ENCODE peak calls at places on chromosomes 4 and X, in five cellular contexts. J, Q, G, K and S are unnamed samples. For H3K27me3 and H3K4me1, the result is how much of the 10 kb centered on the place peaks cover.

GRCh38 chr4:145436114-145436513 is 45.5 kb upstream of the SMAD1 start:
- DNase-seq in J (no peak), G (no peak), Q (no peak), K (no peak), S (no peak)

GRCh38 chr4:24164797-24165196 is 274.9 kb upstream of the PPARGC1A start:
- DNase-seq in K (no peak), G (no peak), J (no peak), Q (no peak), S (no peak)

GRCh38 chr4:702618-703048 is 3.0 kb upstream of the PCGF3 start:
- DNase-seq in K (no peak), G (peak), Q (peak), J (peak), S (no peak)

GRCh38 chrX:123648028-123648810 is 84.6 kb downstream of the THOC2 start:
- DNase-seq in G (no peak), K (peak), Q (no peak), J (peak), S (no peak)

GRCh38 chr4:66539745-66540144 is 869.5 kb upstream of the EPHA5 start:
- DNase-seq in J (no peak), Q (no peak), K (no peak), G (no peak), S (no peak)

GRCh38 chrX:71111141-71111843 is at the start of gene IL2RG:
- DNase-seq in K (peak), J (peak), Q (no peak), G (no peak), S (no peak)

GRCh38 chrX:56783450-56783831 is 54.4 kb downstream of the NBDY start:
- DNase-seq in G (no peak), K (peak), Q (peak), J (peak), S (no peak)

GRCh38 chrX:18674417-18674787 is 2.5 kb upstream of the RS1 start:
- DNase-seq in J (peak), K (peak), Q (peak), G (no peak), S (no peak)

GRCh38 chr4:153211986-153212720 is 7.9 kb downstream of the TRIM2 start:
- DNase-seq in K (no peak), Q (no peak), G (no peak), J (no peak), S (no peak)

GRCh38 chrX:134634691-134635090 is 23.6 kb downstream of the PLAC1 start:
- DNase-seq in J (no peak), Q (no peak), K (no peak), G (no peak), S (no peak)

GRCh38 chr4:46459308-46459707 is 69.4 kb upstream of the GABRA2 start:
- DNase-seq in J (no peak), Q (no peak), G (no peak), K (no peak), S (no peak)

GRCh38 chr4:57424231-57424897 is 314.2 kb upstream of the IGFBP7 start:
- DNase-seq in G (no peak), J (no peak), Q (no peak), K (no peak), S (peak)

GRCh38 chrX:107485019-107485418 is 35.6 kb downstream of the FRMPD3 start:
- DNase-seq in J (no peak), G (no peak), K (no peak), Q (no peak), S (no peak)

GRCh38 chr4:89754531-89754930 is 82.4 kb downstream of the SNCA start:
- DNase-seq in K (no peak), G (no peak), J (no peak), Q (no peak), S (no peak)

GRCh38 chrX:3803713-3804112 is 90.3 kb upstream of the PRKX start:
- DNase-seq in G (no peak), K (peak), J (no peak), Q (no peak), S (no peak)

GRCh38 chr4:21507439-21507838 is 441.1 kb downstream of the KCNIP4 start:
- DNase-seq in G (no peak), J (no peak), K (no peak), Q (no peak), S (no peak)

GRCh38 chr4:42391981-42392380 is 5.3 kb upstream of the SHISA3 start:
- DNase-seq in J (no peak), K (no peak), G (no peak), Q (no peak), S (no peak)

GRCh38 chr4:183337833-183338232 is 15.6 kb upstream of the CLDN24 start:
- DNase-seq in G (peak), Q (no peak), K (no peak), J (peak), S (no peak)

GRCh38 chr4:52234539-52235174 is 183.6 kb downstream of the SPATA18 start:
- DNase-seq in Q (no peak), J (no peak), G (no peak), K (no peak), S (peak)

GRCh38 chr4:74671074-74671698 is 123.1 kb downstream of the BTC start:
- DNase-seq in J (peak), G (no peak), K (peak), Q (no peak), S (no peak)

GRCh38 chrX:49139713-49140112 is 16.2 kb upstream of the GPKOW start:
- DNase-seq in G (no peak), K (no peak), Q (no peak), J (no peak), S (no peak)

GRCh38 chr4:179372746-179373145 is 1930.5 kb upstream of the AGA start:
- DNase-seq in K (no peak), J (no peak), Q (no peak), G (no peak), S (no peak)

GRCh38 chr4:83780334-83780733 is 244.4 kb downstream of the GPAT3 start:
- DNase-seq in J (no peak), K (no peak), Q (no peak), G (no peak), S (no peak)

GRCh38 chr4:7759221-7759620 is 180.4 kb downstream of the AFAP1 start:
- DNase-seq in G (no peak), J (no peak), Q (no peak), K (no peak), S (no peak)

GRCh38 chrX:131816551-131817136 is 206.5 kb upstream of the STK26 start:
- DNase-seq in J (peak), G (no peak), Q (peak), K (peak), S (no peak)

GRCh38 chr4:78481180-78481579 is 70.4 kb upstream of the ANXA3 start:
- DNase-seq in G (no peak), J (no peak), K (no peak), Q (no peak), S (no peak)

GRCh38 chrX:20322887-20323286 is 56.2 kb upstream of the RPS6KA3 start:
- DNase-seq in G (no peak), J (no peak), Q (no peak), K (no peak), S (no peak)

GRCh38 chrX:132774312-132774711 is 184.1 kb downstream of the HS6ST2 start:
- DNase-seq in K (no peak), J (no peak), G (no peak), Q (no peak), S (no peak)

GRCh38 chr4:36260714-36261113 is 16.4 kb upstream of the ARAP2 start:
- DNase-seq in J (no peak), Q (no peak), K (no peak), G (no peak), S (no peak)

DNA sequence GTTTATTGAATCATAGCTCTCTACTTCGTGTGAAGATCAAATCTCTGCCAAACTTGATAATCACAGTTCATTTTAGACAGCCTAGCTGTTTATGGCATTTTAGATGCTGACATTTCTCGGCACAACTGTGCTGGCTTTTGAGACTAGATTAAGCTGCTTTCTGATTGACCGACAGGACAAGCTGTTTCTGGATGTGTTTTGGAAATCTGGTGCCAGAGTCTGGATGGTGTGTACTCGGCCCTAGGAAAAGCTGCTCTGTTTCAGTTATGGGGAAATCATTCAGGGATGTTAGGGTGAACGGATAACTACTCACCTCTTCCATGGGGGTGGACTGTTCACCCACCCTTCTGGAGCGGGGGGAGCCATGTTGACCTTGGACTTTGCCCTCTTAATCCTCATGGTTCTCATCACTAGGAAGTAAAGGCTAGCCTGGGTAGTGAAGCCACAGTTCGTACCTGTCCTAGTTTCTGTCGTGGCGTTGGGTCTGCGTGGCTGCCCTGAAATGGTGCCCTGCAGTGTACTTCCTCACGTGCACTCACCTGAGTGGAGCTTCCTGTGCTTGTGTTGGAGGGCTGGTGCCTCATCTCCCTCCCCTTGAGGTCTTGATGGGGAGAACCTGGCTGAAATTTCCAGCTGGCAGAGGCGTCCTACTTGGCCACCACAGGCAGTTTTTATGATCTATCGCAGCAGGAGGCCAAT is 13.7 kb upstream of the WDR1 start:
- DNase-seq in Q (no peak), G (no peak), K (no peak), J (no peak), S (no peak)
- TF ChIP-seq EP300 in Q (no peak), G (no peak), K (no peak), J (no peak), S (no peak)

GRCh38 chr4:169254546-169254983 is 16.2 kb downstream of the SH3RF1 start:
- DNase-seq in Q (no peak), G (no peak), K (no peak), J (no peak), S (peak)
- H3K27me3 ChIP-seq in Q (under half), G (under half), K (under half), J (under half), S (under half)

GRCh38 chr4:11151500-11151899 is 277.2 kb downstream of the HS3ST1 start:
- DNase-seq in K (no peak), J (no peak), Q (no peak), G (no peak), S (no peak)
- H3K4me1 ChIP-seq in K (under half), J (under half), Q (under half), G (under half), S (under half)

DNA sequence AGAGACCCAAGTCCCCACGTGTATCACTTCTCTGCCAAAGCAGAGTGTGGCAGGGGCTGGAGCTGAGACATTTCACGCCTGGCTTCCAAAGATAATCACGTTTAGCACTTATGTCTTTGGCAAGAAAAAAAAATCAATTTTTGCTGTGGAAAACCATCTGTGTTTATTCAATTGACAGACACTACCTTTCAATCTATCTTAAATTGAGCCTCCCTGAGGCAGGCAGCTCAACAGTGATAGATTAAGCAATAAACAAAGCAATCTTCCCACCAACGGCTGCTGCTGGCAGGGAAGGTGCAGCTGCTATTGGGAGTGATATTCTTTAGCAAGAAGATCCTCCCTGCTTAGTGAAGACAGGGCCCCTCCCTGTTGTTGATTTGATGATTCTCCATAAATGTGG is 11.7 kb upstream of the MAGEB17 start:
- DNase-seq in K (no peak), G (no peak), Q (no peak), J (no peak), S (no peak)
- TF ChIP-seq EP300 in K (no peak), G (no peak), Q (no peak), J (no peak), S (no peak)

DNA sequence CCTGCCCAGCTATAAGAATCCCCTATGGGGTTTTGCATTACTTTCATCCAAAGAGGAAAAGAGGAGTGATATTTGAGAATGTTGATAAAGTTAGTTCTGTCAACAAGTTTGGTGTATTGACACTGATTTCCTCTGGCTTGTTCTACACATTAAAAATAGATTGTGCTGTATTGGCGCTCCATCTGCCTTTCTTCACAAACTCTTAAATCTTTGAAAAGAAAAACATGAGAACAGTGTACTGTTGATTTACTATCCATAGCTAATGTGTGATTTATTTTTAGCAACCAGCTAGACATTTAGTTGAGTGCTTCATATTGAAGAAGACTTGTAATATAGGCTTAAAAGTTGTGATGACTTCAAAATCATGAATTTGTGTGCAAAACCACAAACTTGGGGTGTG is 261.2 kb upstream of the ANKRD50 start:
- DNase-seq in J (no peak), G (no peak), Q (no peak), K (no peak), S (no peak)
- H3K27me3 ChIP-seq in J (under half), G (under half), Q (under half), K (under half), S (under half)

GRCh38 chrX:118520858-118521206 is 25.2 kb downstream of the DOCK11 start:
- DNase-seq in K (no peak), J (no peak), G (no peak), Q (no peak), S (no peak)
- H3K4me1 ChIP-seq in K (under half), J (under half), G (under half), Q (under half), S (under half)

GRCh38 chrX:38937926-38938325 is 136.7 kb downstream of the MID1IP1 start:
- DNase-seq in Q (no peak), K (no peak), G (no peak), J (no peak), S (no peak)

GRCh38 chrX:38941675-38942074 is 140.4 kb downstream of the MID1IP1 start:
- DNase-seq in G (no peak), Q (no peak), K (no peak), J (no peak), S (no peak)

GRCh38 chrX:38937400-38937799 is 136.1 kb downstream of the MID1IP1 start:
- DNase-seq in J (no peak), G (no peak), Q (no peak), K (no peak), S (no peak)

GRCh38 chrX:38940547-38940946 is 139.3 kb downstream of the MID1IP1 start:
- DNase-seq in G (no peak), Q (no peak), J (no peak), K (no peak), S (no peak)

DNA sequence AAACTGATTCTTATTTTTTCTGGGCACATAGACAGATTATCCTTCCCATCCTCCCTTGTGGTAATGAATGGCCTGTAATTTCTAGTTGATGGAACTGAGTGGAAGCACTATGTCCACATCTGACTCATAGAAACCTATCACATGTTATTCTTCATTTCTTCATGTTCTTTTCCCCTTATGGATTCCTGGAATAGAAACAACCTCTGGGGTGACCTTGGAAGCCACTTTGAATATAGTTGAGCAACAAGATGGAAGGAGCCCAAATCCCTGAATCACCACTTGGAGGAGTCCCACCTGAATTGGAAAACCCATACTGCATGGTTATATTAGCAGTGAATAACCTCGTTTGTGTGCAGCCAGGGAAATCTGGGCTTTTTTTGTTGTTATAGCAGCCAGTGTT is 137.8 kb downstream of the MID1IP1 start:
- DNase-seq in K (no peak), J (no peak), Q (no peak), G (no peak), S (peak)
- TF ChIP-seq EP300 in K (no peak), J (no peak), Q (no peak), G (no peak), S (peak)